ENCODE peak calls at places on chromosomes 11 and 22, in ten cellular contexts. I is pancreas; Y is GM20000; V is choroid plexus epithelial cell; S is G401; K is fibroblast of pulmonary artery; C is M059J; G is effector CD4-positive, alpha-beta T cell; E is HEK293T; B is NCI-H2029. Q is an unnamed sample.
A peak's percentile ranks its signal among the peaks of the same experiment; 100 is the strongest.

GRCh38 chr22:21845558-21846452 is 21.6 kb downstream of the MAPK1 start:
- DNase-seq in I (no peak), Y (no peak), V (no peak), S (no peak), K (no peak), C (no peak), G (no peak), E (no peak), B (no peak), Q (no peak)

GRCh38 chr11:33835143-33835878 is 56.6 kb downstream of the LMO2 start:
- DNase-seq in I (no peak), Y (no peak), V (peak; percentile 71), S (peak; percentile 47), K (peak; percentile 70), C (peak; percentile 86), G (no peak), E (no peak), B (no peak), Q (peak; percentile 62)

GRCh38 chr22:20624161-20624616 is 116.8 kb downstream of the MED15 start:
- DNase-seq in I (no peak), Y (peak; percentile 65), V (peak; percentile 8), S (no peak), K (no peak), C (peak; percentile 9), G (no peak), E (no peak), B (no peak), Q (no peak)

GRCh38 chr11:110069158-110069737 is 23.9 kb upstream of the ZC3H12C start:
- DNase-seq in I (no peak), Y (no peak), V (peak; percentile 83), S (no peak), K (peak; percentile 89), C (peak; percentile 96), G (no peak), E (peak; percentile 46), B (peak; percentile 39), Q (no peak)

GRCh38 chr22:25953919-25954318 is 211.9 kb downstream of the MYO18B start:
- DNase-seq in I (no peak), Y (no peak), V (no peak), S (no peak), K (no peak), C (no peak), G (no peak), E (no peak), B (no peak), Q (no peak)

GRCh38 chr11:111976119-111976518 is 39.0 kb downstream of the DIXDC1 start:
- DNase-seq in I (no peak), Y (no peak), V (no peak), S (no peak), K (no peak), C (no peak), G (no peak), E (no peak), B (no peak), Q (no peak)

GRCh38 chr11:66619080-66619554 is 2.7 kb downstream of the RBM14 start:
- DNase-seq in I (no peak), Y (peak; percentile 58), V (peak; percentile 85), S (peak; percentile 34), K (peak; percentile 88), C (peak; percentile 53), G (peak; percentile 35), E (no peak), B (no peak), Q (peak; percentile 16)

GRCh38 chr11:131476266-131476665 is 105.9 kb downstream of the NTM start:
- DNase-seq in I (no peak), Y (no peak), V (no peak), S (no peak), K (no peak), C (no peak), G (no peak), E (no peak), B (no peak), Q (no peak)

GRCh38 chr11:112087212-112087611 is 539 bp downstream of the SDHD start:
- DNase-seq in I (no peak), Y (no peak), V (peak; percentile 12), S (no peak), K (no peak), C (peak; percentile 7), G (no peak), E (peak; percentile 14), B (no peak), Q (no peak)

GRCh38 chr11:124551189-124551588 is 7.7 kb upstream of the OR8B12 start:
- DNase-seq in I (no peak), Y (no peak), V (no peak), S (no peak), K (no peak), C (no peak), G (no peak), E (no peak), B (no peak), Q (no peak)

GRCh38 chr11:60899021-60899936 is 7.1 kb downstream of the PRPF19 start:
- DNase-seq in I (no peak), Y (no peak), V (peak; percentile 83), S (peak; percentile 73), K (peak; percentile 81), C (peak; percentile 62), G (no peak), E (peak; percentile 71), B (peak; percentile 36), Q (peak; percentile 9)

GRCh38 chr22:41838842-41839618 is 6.1 kb downstream of the SREBF2 start:
- DNase-seq in I (no peak), Y (no peak), V (no peak), S (no peak), K (no peak), C (no peak), G (no peak), E (no peak), B (no peak), Q (no peak)

GRCh38 chr11:118051611-118052461 is 25.0 kb upstream of the TMPRSS4 start:
- DNase-seq in I (no peak), Y (no peak), V (no peak), S (no peak), K (no peak), C (no peak), G (peak; percentile 74), E (no peak), B (no peak), Q (no peak)

GRCh38 chr22:27212617-27213177 is 555.3 kb downstream of the MIAT start:
- DNase-seq in I (peak; percentile 85), Y (no peak), V (peak; percentile 98), S (no peak), K (peak; percentile 100), C (peak; percentile 95), G (no peak), E (peak; percentile 72), B (no peak), Q (no peak)

Q was measured in DMS79 treated with DMSO at 0.1 percent for 48 hours.